ENCODE peak calls at places on chromosomes 6 and 20, in nine cellular contexts. V, P, R, B, N, S, E, X and M are unnamed samples.

GRCh38 chr20:60137657-60138245 is 179.5 kb downstream of the CDH26 start:
- DNase-seq in R (no peak), P (no peak), X (no peak), N (no peak), B (no peak), S (no peak), E (no peak), V (no peak), M (peak; percentile 44)

GRCh38 chr6:148152244-148152643 is 190.4 kb upstream of the SASH1 start:
- DNase-seq in P (no peak), B (no peak), E (no peak), V (no peak), X (no peak), R (no peak), S (no peak), N (no peak), M (no peak)

GRCh38 chr6:51854876-51855275 is 232.5 kb downstream of the PKHD1 start:
- DNase-seq in B (no peak), X (no peak), R (no peak), N (no peak), P (no peak), V (no peak), E (no peak), S (no peak), M (no peak)

GRCh38 chr6:33213166-33213988 is 5.1 kb downstream of the RING1 start:
- DNase-seq in N (no peak), P (no peak), R (peak; percentile 79), X (no peak), E (no peak), B (no peak), S (no peak), V (peak; percentile 49), M (no peak)

GRCh38 chr6:15614277-15614676 is 48.6 kb downstream of the DTNBP1 start:
- DNase-seq in E (no peak), X (no peak), R (no peak), B (no peak), P (no peak), V (no peak), S (no peak), N (no peak), M (peak; percentile 27)

GRCh38 chr6:42692151-42692911 is 30.1 kb downstream of the PRPH2 start:
- DNase-seq in S (no peak), B (no peak), V (no peak), X (peak; percentile 61), N (no peak), P (no peak), E (no peak), R (no peak), M (no peak)

GRCh38 chr20:52494244-52494643 is 302.7 kb upstream of the ZFP64 start:
- DNase-seq in N (no peak), E (no peak), X (no peak), S (no peak), B (no peak), V (no peak), P (no peak), R (no peak), M (no peak)

GRCh38 chr6:139713416-139713815 is 339.0 kb upstream of the CITED2 start:
- DNase-seq in X (no peak), V (no peak), R (no peak), B (no peak), E (no peak), N (no peak), P (no peak), S (no peak), M (no peak)

GRCh38 chr6:56863366-56863765 is 91.5 kb upstream of the BEND6 start:
- DNase-seq in B (no peak), R (no peak), X (no peak), P (no peak), S (no peak), V (no peak), N (no peak), E (no peak), M (no peak)

GRCh38 chr6:149323925-149324324 is 6.4 kb downstream of the TAB2 start:
- DNase-seq in R (no peak), V (no peak), B (no peak), P (no peak), E (no peak), S (no peak), N (no peak), X (no peak), M (no peak)

GRCh38 chr20:57072184-57072583 is 194.3 kb downstream of the BMP7 start:
- DNase-seq in S (no peak), E (no peak), V (no peak), N (no peak), P (no peak), R (no peak), X (no peak), B (no peak), M (no peak)

GRCh38 chr6:136969433-136969832 is 47.3 kb downstream of the SLC35D3 start:
- DNase-seq in N (no peak), P (no peak), R (no peak), S (no peak), E (peak; percentile 43), V (no peak), B (no peak), X (no peak), M (no peak)

GRCh38 chr6:72861059-72861458 is 239.2 kb downstream of the KCNQ5 start:
- DNase-seq in V (no peak), S (no peak), B (no peak), R (no peak), P (no peak), X (no peak), N (no peak), E (no peak), M (no peak)

GRCh38 chr6:136146130-136146529 is 104.0 kb downstream of the MTFR2 start:
- DNase-seq in R (no peak), V (no peak), N (no peak), B (no peak), S (no peak), X (no peak), E (no peak), P (no peak), M (no peak)

GRCh38 chr6:69868252-69868804 is 2.0 kb downstream of the COL19A1 start:
- DNase-seq in X (no peak), E (no peak), R (no peak), P (no peak), V (no peak), S (no peak), N (no peak), B (no peak), M (no peak)

GRCh38 chr20:46583411-46584214 is 33.2 kb upstream of the OCSTAMP start:
- DNase-seq in P (no peak), B (peak; percentile 57), E (no peak), X (no peak), V (no peak), R (no peak), N (no peak), S (no peak), M (no peak)

GRCh38 chr20:44904377-44904776 is 5.5 kb upstream of the PABPC1L start:
- DNase-seq in R (no peak), X (no peak), V (no peak), N (no peak), S (no peak), P (no peak), E (no peak), B (no peak), M (no peak)
- TF ChIP-seq POLR2A in R (no peak), X (no peak), V (no peak), N (no peak), S (no peak), P (no peak), E (no peak), B (no peak), M (no peak)

GRCh38 chr6:1395941-1396908 is 6.8 kb downstream of the FOXF2 start:
- DNase-seq in B (peak; percentile 62), E (peak; percentile 22), X (no peak), N (no peak), S (no peak), R (no peak), P (no peak), V (no peak), M (no peak)

GRCh38 chr6:1392813-1393640 is 3.7 kb downstream of the FOXF2 start:
- DNase-seq in S (no peak), B (peak; percentile 61), X (no peak), N (no peak), R (peak; percentile 72), E (peak; percentile 23), V (no peak), P (no peak), M (no peak)

GRCh38 chr6:1393641-1394283 is 4.4 kb downstream of the FOXF2 start:
- DNase-seq in B (peak; percentile 55), S (no peak), P (no peak), N (no peak), E (peak; percentile 25), R (no peak), V (no peak), X (no peak), M (no peak)

GRCh38 chr6:1395496-1395895 is 6.1 kb downstream of the FOXF2 start:
- DNase-seq in B (peak; percentile 40), E (no peak), R (no peak), X (no peak), V (no peak), P (no peak), N (no peak), S (no peak), M (no peak)

DNA sequence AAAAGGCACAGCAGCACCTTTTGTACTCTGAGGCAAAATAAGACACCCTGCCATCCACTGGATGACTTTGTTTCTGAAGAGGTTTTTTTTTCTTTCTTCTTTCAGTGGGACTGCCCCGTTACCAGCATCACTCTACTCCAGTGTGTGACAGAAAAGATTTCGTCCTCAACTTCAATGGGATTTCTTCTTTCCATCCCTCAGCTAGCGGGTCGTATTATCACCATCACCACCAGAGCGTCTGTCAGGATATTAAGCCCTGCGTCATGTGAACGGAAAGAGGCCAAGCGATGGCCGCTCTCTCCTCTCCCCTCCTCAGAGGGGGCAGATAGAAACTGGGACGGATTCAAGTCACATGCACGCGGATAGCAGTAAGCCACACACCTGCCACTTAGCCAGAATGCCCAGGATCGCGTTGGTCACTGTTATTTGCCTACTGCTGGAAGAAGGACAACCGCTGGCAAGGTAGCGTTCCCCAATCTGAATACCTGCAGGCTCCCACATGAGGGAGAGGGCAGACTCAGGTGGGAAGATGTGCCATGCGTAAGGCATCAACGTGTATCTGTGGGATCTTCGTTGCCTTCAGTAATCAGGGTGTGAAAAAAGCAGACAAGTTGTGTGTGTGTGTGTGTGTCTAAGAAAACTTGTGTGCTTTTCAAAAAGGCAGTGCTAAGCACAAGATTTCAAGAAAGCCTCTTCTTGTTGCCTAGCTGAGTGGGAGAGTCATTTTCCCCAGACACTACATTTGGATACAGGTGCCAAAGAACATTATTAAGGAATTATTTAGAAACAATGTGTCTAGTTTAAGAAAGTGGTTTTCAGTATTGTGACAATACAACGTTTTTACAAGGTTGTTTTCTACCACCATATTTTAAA is 5.5 kb downstream of the FOXF2 start:
- DNase-seq in P (no peak), S (no peak), N (no peak), E (no peak), B (peak; percentile 70), V (no peak), R (no peak), X (no peak), M (no peak)
- H3K4me3 ChIP-seq in P (no peak overlapping the region), S (no peak overlapping the region), N (no peak overlapping the region), E (peak overlapping the region; percentile 58), B (no peak overlapping the region), V (no peak overlapping the region), R (no peak overlapping the region), X (no peak overlapping the region), M (no peak overlapping the region)

GRCh38 chr6:7594579-7595125 is 4.7 kb downstream of the SNRNP48 start:
- DNase-seq in N (no peak), R (no peak), E (no peak), V (no peak), X (no peak), P (no peak), B (no peak), S (no peak), M (no peak)
- H3K36me3 ChIP-seq in N (no peaks in the 10 kb centered on the region), R (peaks cover 66% of the 10 kb centered on the region), E (peaks cover 53% of the 10 kb centered on the region), V (peaks cover 56% of the 10 kb centered on the region), X (no peaks in the 10 kb centered on the region), P (peaks cover 10% of the 10 kb centered on the region), B (peaks cover 33% of the 10 kb centered on the region), S (peaks cover 53% of the 10 kb centered on the region), M (no peaks in the 10 kb centered on the region)

GRCh38 chr20:34824861-34825529 is 456 bp downstream of the NCOA6 start:
- DNase-seq in P (no peak), X (peak; percentile 39), R (peak; percentile 93), S (peak; percentile 15), E (peak; percentile 61), V (peak; percentile 71), B (peak; percentile 82), N (peak; percentile 65), M (peak; percentile 43)
- TF ChIP-seq POLR2A in P (no peak), X (no peak), R (no peak), S (no peak), E (no peak), V (no peak), B (no peak), N (no peak), M (no peak)